ENCODE peak calls at places on chromosomes 1 and 21, in five cellular contexts. J, P, S, C and Z are unnamed samples.
A peak's percentile ranks its signal among the peaks of the same experiment; 100 is the strongest.

GRCh38 chr1:92990828-92991227 is 29.6 kb upstream of the DIPK1A start:
- DNase-seq in J (no peak), P (no peak), S (no peak), C (peak; percentile 33), Z (no peak)

GRCh38 chr1:166169182-166169581 is 2.4 kb upstream of the FAM78B start:
- DNase-seq in J (no peak), P (no peak), S (no peak), C (no peak), Z (no peak)

GRCh38 chr1:9402256-9402616 is 109.5 kb downstream of the SPSB1 start:
- DNase-seq in J (no peak), P (no peak), S (no peak), C (no peak), Z (no peak)

GRCh38 chr1:235799264-235799663 is 67.4 kb downstream of the LYST start:
- DNase-seq in J (no peak), P (no peak), S (no peak), C (no peak), Z (no peak)

GRCh38 chr1:172775598-172776570 is 117.0 kb downstream of the FASLG start:
- DNase-seq in J (no peak), P (no peak), S (no peak), C (no peak), Z (no peak)

GRCh38 chr21:37767984-37768383 is 148.3 kb downstream of the KCNJ6 start:
- DNase-seq in J (no peak), P (no peak), S (no peak), C (no peak), Z (no peak)

GRCh38 chr1:70220015-70220414 is 1.2 kb upstream of the SRSF11 start:
- DNase-seq in J (no peak), P (no peak), S (no peak), C (no peak), Z (no peak)

GRCh38 chr21:45899317-45900033 is 82.1 kb upstream of the COL6A1 start:
- DNase-seq in J (no peak), P (peak; percentile 13), S (no peak), C (no peak), Z (no peak)

GRCh38 chr1:21725738-21726392 is 56.7 kb upstream of the RAP1GAP start:
- DNase-seq in J (no peak), P (no peak), S (no peak), C (no peak), Z (no peak)

GRCh38 chr1:70504821-70505193 is 93.7 kb downstream of the CTH start:
- DNase-seq in J (no peak), P (no peak), S (no peak), C (peak; percentile 15), Z (peak; percentile 52)

GRCh38 chr1:206839857-206840256 is 25.6 kb upstream of the IL20 start:
- DNase-seq in J (no peak), P (peak; percentile 23), S (peak; percentile 7), C (no peak), Z (no peak)

GRCh38 chr1:225882699-225883615 is 777 bp upstream of the TMEM63A start:
- DNase-seq in J (peak; percentile 62), P (peak; percentile 75), S (peak; percentile 59), C (peak; percentile 61), Z (peak; percentile 24)

GRCh38 chr21:36178349-36178748 is 21.7 kb downstream of the DOP1B start:
- DNase-seq in J (no peak), P (no peak), S (no peak), C (no peak), Z (no peak)

GRCh38 chr1:110337704-110338199 is 1.4 kb upstream of the RBM15 start:
- DNase-seq in J (no peak), P (peak; percentile 77), S (peak; percentile 42), C (peak; percentile 68), Z (peak; percentile 42)

GRCh38 chr1:245590726-245591125 is 435.9 kb downstream of the KIF26B start:
- DNase-seq in J (no peak), P (no peak), S (no peak), C (no peak), Z (no peak)

GRCh38 chr1:179743679-179744400 is 749 bp downstream of the FAM163A start:
- DNase-seq in J (no peak), P (peak; percentile 22), S (no peak), C (no peak), Z (no peak)

GRCh38 chr1:10056599-10056987 is 23.8 kb downstream of the UBE4B start:
- DNase-seq in J (no peak), P (no peak), S (no peak), C (no peak), Z (no peak)

GRCh38 chr1:155134858-155135415 is 715 bp upstream of the SLC50A1 start:
- DNase-seq in J (peak; percentile 96), P (peak; percentile 94), S (peak; percentile 93), C (peak; percentile 95), Z (peak; percentile 93)

GRCh38 chr21:43967981-43968380 is 44.1 kb upstream of the TRAPPC10 start:
- DNase-seq in J (no peak), P (no peak), S (no peak), C (no peak), Z (no peak)

GRCh38 chr1:31981976-31982375 is 31.7 kb upstream of the KHDRBS1 start:
- DNase-seq in J (no peak), P (no peak), S (no peak), C (no peak), Z (no peak)

GRCh38 chr1:1422465-1423244 is 1.6 kb upstream of the ANKRD65 start:
- DNase-seq in J (no peak), P (no peak), S (no peak), C (no peak), Z (no peak)

GRCh38 chr1:225476538-225476988 is 48.7 kb upstream of the LBR start:
- DNase-seq in J (no peak), P (no peak), S (no peak), C (no peak), Z (no peak)

GRCh38 chr1:151058682-151059341 is 610 bp downstream of the CDC42SE1 start:
- DNase-seq in J (peak; percentile 30), P (peak; percentile 35), S (no peak), C (peak; percentile 67), Z (peak; percentile 93)

GRCh38 chr21:24110846-24111245 is 1496.4 kb downstream of the MRPL39 start:
- DNase-seq in J (no peak), P (no peak), S (no peak), C (no peak), Z (no peak)

GRCh38 chr1:241998412-241998921 is 431 bp downstream of the MAP1LC3C start:
- DNase-seq in J (peak; percentile 48), P (peak; percentile 62), S (peak; percentile 89), C (peak; percentile 81), Z (peak; percentile 61)

GRCh38 chr1:59272507-59272906 is 24.4 kb upstream of the FGGY start:
- DNase-seq in J (peak; percentile 70), P (no peak), S (no peak), C (no peak), Z (no peak)

GRCh38 chr1:147243228-147243685 is 773 bp downstream of the CHD1L start:
- DNase-seq in J (peak; percentile 70), P (peak; percentile 54), S (no peak), C (peak; percentile 41), Z (no peak)

GRCh38 chr1:23904748-23905357 is 8.3 kb downstream of the CNR2 start:
- DNase-seq in J (no peak), P (no peak), S (no peak), C (no peak), Z (no peak)

DNA sequence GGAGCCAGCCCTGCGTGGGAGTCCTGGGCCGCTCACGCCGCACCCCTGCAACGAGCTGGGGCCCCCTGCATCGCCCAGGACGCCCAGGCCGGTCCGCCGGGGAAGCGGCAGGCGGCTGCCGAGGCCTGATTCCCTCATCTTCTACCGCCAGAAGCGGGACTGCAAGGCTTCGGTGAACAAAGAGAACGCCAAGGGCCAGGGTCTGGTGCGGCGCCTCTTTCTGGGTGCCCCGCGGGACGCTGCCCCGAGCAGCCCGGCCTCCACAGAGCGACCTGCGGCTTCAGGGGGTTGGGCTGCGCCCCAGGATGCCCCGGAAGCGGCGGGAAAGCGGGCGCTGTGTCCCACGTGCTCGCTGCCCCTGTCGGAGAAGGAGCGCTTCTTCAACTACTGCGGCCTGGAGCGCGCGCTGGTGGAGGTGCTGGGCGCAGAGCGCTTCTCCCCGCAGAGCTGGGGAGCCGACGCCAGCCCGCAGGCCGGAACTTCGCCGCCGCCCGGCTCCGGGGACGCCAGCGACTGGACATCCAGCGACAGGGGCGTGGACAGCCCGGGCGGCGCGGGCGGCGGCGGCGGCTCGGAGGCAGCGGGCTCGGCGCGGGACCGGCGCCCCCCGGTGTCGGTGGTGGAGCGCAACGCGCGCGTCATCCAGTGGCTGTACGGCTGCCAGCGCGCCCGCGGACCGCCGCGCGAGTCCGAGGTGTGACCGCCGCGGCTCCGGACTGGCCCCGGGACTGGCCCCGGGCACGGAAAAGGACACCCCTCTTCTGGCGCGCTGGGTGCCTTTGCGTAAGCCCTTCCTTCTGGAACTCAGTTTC is 2.7 kb downstream of the FAM110D start:
- DNase-seq in J (peak; percentile 46), P (peak; percentile 68), S (peak; percentile 36), C (peak; percentile 49), Z (no peak)
- TF ChIP-seq POLR2A in J (no peak), P (no peak), S (no peak), C (no peak), Z (no peak)

DNA sequence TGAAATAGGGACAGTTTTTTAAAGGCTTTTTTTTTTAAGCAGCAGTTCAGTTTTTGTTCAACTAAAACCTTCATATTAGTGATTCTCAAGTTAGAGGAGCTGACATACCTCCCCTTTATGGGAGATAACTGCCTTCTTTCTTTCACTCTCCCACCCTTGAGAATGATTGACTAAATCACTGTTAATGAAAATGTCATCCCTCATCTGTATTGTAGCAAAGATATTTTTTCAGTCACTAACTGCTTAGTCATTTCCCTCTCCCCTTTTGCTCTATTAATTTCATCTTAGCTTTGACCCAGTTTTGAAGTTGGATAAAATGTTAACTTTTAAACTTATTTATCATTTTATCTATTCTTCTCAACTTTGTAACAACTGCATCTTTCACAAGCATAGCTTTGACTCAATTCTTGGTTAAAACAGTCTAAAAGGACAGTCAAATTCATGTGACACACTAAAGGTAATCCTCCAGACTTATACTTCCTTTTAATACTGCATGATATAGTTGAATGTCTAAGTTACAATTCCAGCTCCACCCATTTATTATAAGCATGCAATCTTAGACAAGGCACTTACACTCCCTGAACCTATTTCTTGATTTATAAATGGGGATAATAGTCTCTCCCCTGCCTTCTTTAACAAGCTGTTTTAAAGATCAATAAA is 17.1 kb downstream of the CAPZA1 start:
- DNase-seq in J (peak; percentile 63), P (no peak), S (no peak), C (no peak), Z (no peak)
- H3K27ac ChIP-seq in J (peak overlapping the region; percentile 66), P (no peak overlapping the region), S (peak overlapping the region; percentile 84), C (peak overlapping the region; percentile 35), Z (no peak overlapping the region)

DNA sequence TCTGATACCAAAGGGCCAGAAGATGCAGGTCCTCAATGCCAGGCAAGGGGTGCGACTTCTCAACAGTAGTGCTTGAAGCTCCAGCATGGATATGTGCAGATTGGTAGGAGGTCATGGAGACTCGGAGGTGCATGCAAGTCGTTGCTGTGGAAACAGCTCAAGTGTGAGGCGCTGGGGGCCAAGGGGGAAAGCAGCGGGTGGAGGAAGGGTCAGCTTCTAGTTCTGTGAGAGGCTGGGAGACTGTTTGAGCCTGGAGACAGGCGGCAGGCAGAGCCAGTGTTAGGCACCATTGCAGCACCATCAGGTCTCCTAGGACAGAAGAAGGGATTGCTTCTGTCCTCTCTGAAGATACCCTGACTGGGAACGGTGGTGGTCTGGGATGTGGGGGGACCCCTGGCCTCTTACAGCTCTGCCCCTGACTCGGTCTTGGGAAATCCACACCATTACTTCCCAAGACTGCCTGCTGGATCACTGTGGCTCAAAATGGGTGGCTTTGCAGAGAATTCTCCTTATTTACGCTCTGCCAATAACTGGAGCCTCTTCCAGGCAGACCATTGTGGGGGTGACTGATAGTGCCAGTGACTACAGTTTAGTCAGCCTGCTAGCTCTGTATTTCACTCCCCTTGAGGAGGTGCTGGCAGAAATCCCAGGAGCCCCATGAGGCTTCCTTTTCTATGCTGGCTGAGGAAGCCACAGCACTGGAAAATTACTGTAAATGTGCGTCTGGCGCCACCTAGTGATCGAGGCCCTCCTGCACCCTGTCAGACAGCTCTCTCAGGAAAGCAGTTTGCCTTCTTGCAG is 46.3 kb upstream of the VANGL1 start:
- DNase-seq in J (peak; percentile 80), P (peak; percentile 75), S (peak; percentile 71), C (peak; percentile 79), Z (peak; percentile 83)
- TF ChIP-seq POLR2A in J (no peak), P (no peak), S (no peak), C (no peak), Z (no peak)

GRCh38 chr21:41846033-41846317 is 33.2 kb downstream of the PRDM15 start:
- DNase-seq in J (no peak), P (no peak), S (no peak), C (no peak), Z (no peak)
- H3K27ac ChIP-seq in J (no peak overlapping the region), P (no peak overlapping the region), S (no peak overlapping the region), C (no peak overlapping the region), Z (no peak overlapping the region)